ENCODE peak calls at places on chromosomes 16 and 17, in seven cellular contexts. O is heart right ventricle, V is activated T-helper 1 cell treated with Interleukin-2 at 50 U/mL for 16 hours, U is ureter, K is GM12891, G is left cardiac atrium, B is MM.1S. P is an unnamed sample.
A peak's percentile ranks its signal among the peaks of the same experiment; 100 is the strongest.

GRCh38 chr16:51773491-51773890 is 622.4 kb upstream of the SALL1 start:
- DNase-seq in V (no peak), B (no peak), K (no peak), U (no peak), O (no peak), G (no peak), P (no peak)

GRCh38 chr16:49858200-49859129 is 2.6 kb upstream of the ZNF423 start:
- DNase-seq in K (no peak), U (peak; percentile 75), G (peak; percentile 73), O (peak; percentile 66), V (no peak), B (no peak), P (peak; percentile 40)

GRCh38 chr17:81553616-81554181 is 1.5 kb upstream of the FAAP100 start:
- DNase-seq in G (peak; percentile 49), V (no peak), U (no peak), K (no peak), O (no peak), B (no peak), P (no peak)

GRCh38 chr17:45722161-45722560 is 62.0 kb upstream of the CRHR1 start:
- DNase-seq in O (no peak), U (no peak), G (no peak), B (no peak), K (no peak), V (no peak), P (peak; percentile 47)

GRCh38 chr17:79152636-79153035 is 78.0 kb downstream of the ENGASE start:
- DNase-seq in G (no peak), O (no peak), B (no peak), U (no peak), V (no peak), K (no peak), P (no peak)

GRCh38 chr17:4174556-4174955 is 31.6 kb downstream of the CYB5D2 start:
- DNase-seq in V (no peak), K (no peak), U (no peak), O (no peak), G (no peak), B (no peak), P (no peak)

GRCh38 chr17:8681175-8681949 is 50.8 kb upstream of the MYH10 start:
- DNase-seq in B (no peak), K (no peak), U (no peak), V (no peak), G (no peak), O (peak; percentile 31), P (no peak)

GRCh38 chr17:81494984-81495383 is 17.6 kb downstream of the ACTG1 start:
- DNase-seq in G (no peak), U (no peak), K (no peak), V (no peak), B (no peak), O (no peak), P (peak; percentile 50)

GRCh38 chr16:16014329-16015224 is 65.2 kb downstream of the ABCC1 start:
- DNase-seq in B (no peak), G (peak; percentile 76), U (peak; percentile 56), V (no peak), K (no peak), O (peak; percentile 71), P (no peak)

GRCh38 chr17:60170835-60171752 is 21.3 kb downstream of the CA4 start:
- DNase-seq in K (no peak), V (no peak), U (no peak), O (no peak), G (no peak), B (no peak), P (peak; percentile 75)

GRCh38 chr17:82003411-82004381 is 19.0 kb downstream of the CENPX start:
- DNase-seq in G (peak; percentile 82), K (no peak), V (no peak), O (peak; percentile 58), B (no peak), U (peak; percentile 79), P (no peak)

GRCh38 chr16:74297296-74297665 is 667 bp downstream of the PSMD7 start:
- DNase-seq in O (no peak), B (peak; percentile 36), U (peak; percentile 48), G (peak; percentile 35), K (no peak), V (no peak), P (no peak)

GRCh38 chr16:11145821-11146211 is 110.2 kb downstream of the SOCS1 start:
- DNase-seq in O (no peak), U (no peak), V (no peak), K (no peak), G (no peak), B (no peak), P (no peak)

GRCh38 chr17:81064746-81065475 is 30.0 kb downstream of the BAIAP2 start:
- DNase-seq in B (no peak), V (no peak), O (peak; percentile 40), K (no peak), U (no peak), G (peak; percentile 74), P (peak; percentile 65)

GRCh38 chr17:29844339-29845048 is 85.5 kb downstream of the SSH2 start:
- DNase-seq in G (no peak), K (no peak), B (no peak), V (no peak), U (no peak), O (peak; percentile 37), P (no peak)

GRCh38 chr16:4179020-4179419 is 62.8 kb upstream of the ADCY9 start:
- DNase-seq in V (no peak), B (no peak), O (no peak), U (no peak), K (no peak), G (peak; percentile 62), P (peak; percentile 51)

GRCh38 chr16:27847030-27847550 is 216.4 kb downstream of the GSG1L start:
- DNase-seq in O (no peak), U (no peak), G (no peak), V (no peak), B (no peak), K (no peak), P (no peak)

GRCh38 chr16:81700071-81700779 is 78.9 kb upstream of the PLCG2 start:
- DNase-seq in U (no peak), V (no peak), G (peak; percentile 11), K (no peak), O (no peak), B (no peak), P (no peak)

GRCh38 chr16:49696414-49697101 is 159.4 kb downstream of the ZNF423 start:
- DNase-seq in B (no peak), O (no peak), V (no peak), K (no peak), U (no peak), G (no peak), P (no peak)

GRCh38 chr17:81518113-81518784 is 5.7 kb upstream of the ACTG1 start:
- DNase-seq in G (no peak), V (no peak), U (no peak), B (no peak), K (no peak), O (no peak), P (no peak)

GRCh38 chr16:89410794-89411309 is 79.5 kb downstream of the ANKRD11 start:
- DNase-seq in O (peak; percentile 62), B (no peak), G (peak; percentile 80), V (no peak), K (no peak), U (peak; percentile 69), P (peak; percentile 77)

GRCh38 chr16:86133847-86134375 is 234.9 kb downstream of the IRF8 start:
- DNase-seq in G (no peak), O (no peak), U (no peak), V (no peak), K (no peak), B (no peak), P (no peak)

GRCh38 chr17:49690256-49690655 is 12.4 kb upstream of the SPOP start:
- DNase-seq in O (no peak), V (no peak), B (no peak), G (no peak), U (no peak), K (no peak), P (no peak)

GRCh38 chr17:1733759-1734158 is 8.9 kb upstream of the SERPINF2 start:
- DNase-seq in K (no peak), B (no peak), G (peak; percentile 23), O (no peak), V (no peak), U (no peak), P (no peak)

GRCh38 chr16:10579965-10580918 is at the start of gene EMP2:
- DNase-seq in G (peak; percentile 90), B (peak; percentile 39), O (peak; percentile 86), V (no peak), U (peak; percentile 79), K (peak; percentile 52), P (peak; percentile 54)

GRCh38 chr17:44968225-44969143 is at the start of gene C1QL1:
- DNase-seq in U (peak; percentile 90), O (peak; percentile 91), B (peak; percentile 90), G (peak; percentile 94), V (peak; percentile 73), K (peak; percentile 100), P (peak; percentile 88)

GRCh38 chr17:74012465-74012864 is 191.0 kb upstream of the RPL38 start:
- DNase-seq in B (no peak), O (no peak), V (peak; percentile 18), G (no peak), U (no peak), K (no peak), P (no peak)

GRCh38 chr17:81523139-81524062 is 4.8 kb upstream of the FSCN2 start:
- DNase-seq in G (peak; percentile 33), V (no peak), B (no peak), O (no peak), U (no peak), K (no peak), P (peak; percentile 76)

GRCh38 chr17:64196626-64197025 is 66.4 kb downstream of the TEX2 start:
- DNase-seq in G (no peak), B (no peak), V (no peak), O (no peak), K (no peak), U (no peak), P (no peak)

GRCh38 chr17:55660171-55660886 is 62.3 kb downstream of the TMEM100 start:
- DNase-seq in O (no peak), B (no peak), V (no peak), K (no peak), U (no peak), G (no peak), P (no peak)